ENCODE peak calls at places on chromosomes 6 and 20, in six cellular contexts. X, M, W, P, D and Q are unnamed samples. For H3K9me3, the result is how much of the 10 kb centered on the place peaks cover.

GRCh38 chr6:18004256-18004985 is 17.0 kb upstream of the KIF13A start:
- DNase-seq in X (no peak), M (no peak), W (no peak), P (no peak), D (no peak), Q (no peak)

GRCh38 chr20:38770970-38771369 is 22.7 kb downstream of the ACTR5 start:
- DNase-seq in X (no peak), M (no peak), W (no peak), P (no peak), D (no peak), Q (no peak)

GRCh38 chr6:151609146-151609962 is 115.5 kb downstream of the CCDC170 start:
- DNase-seq in X (peak), M (no peak), W (no peak), P (peak), D (peak), Q (no peak)

GRCh38 chr20:15708984-15709598 is 864.2 kb downstream of the KIF16B start:
- DNase-seq in X (peak), M (peak), W (peak), P (no peak), D (peak), Q (peak)

GRCh38 chr20:43669332-43669731 is 2.4 kb downstream of the MYBL2 start:
- DNase-seq in X (no peak), M (no peak), W (no peak), P (no peak), D (no peak), Q (no peak)

GRCh38 chr6:79353226-79353625 is 118.7 kb upstream of the HMGN3 start:
- DNase-seq in X (no peak), M (no peak), W (no peak), P (no peak), D (no peak), Q (no peak)

GRCh38 chr20:63572788-63573738 is 976 bp downstream of the HELZ2 start:
- DNase-seq in X (no peak), M (no peak), W (no peak), P (no peak), D (no peak), Q (no peak)

GRCh38 chr6:166615059-166615770 is 11.8 kb downstream of the RPS6KA2 start:
- DNase-seq in X (peak), M (no peak), W (no peak), P (peak), D (no peak), Q (no peak)

GRCh38 chr20:50427740-50428462 is 82.3 kb upstream of the PTPN1 start:
- DNase-seq in X (peak), M (no peak), W (no peak), P (no peak), D (peak), Q (no peak)

GRCh38 chr20:59560588-59561227 is 43.6 kb upstream of the PHACTR3 start:
- DNase-seq in X (no peak), M (no peak), W (no peak), P (no peak), D (no peak), Q (no peak)

DNA sequence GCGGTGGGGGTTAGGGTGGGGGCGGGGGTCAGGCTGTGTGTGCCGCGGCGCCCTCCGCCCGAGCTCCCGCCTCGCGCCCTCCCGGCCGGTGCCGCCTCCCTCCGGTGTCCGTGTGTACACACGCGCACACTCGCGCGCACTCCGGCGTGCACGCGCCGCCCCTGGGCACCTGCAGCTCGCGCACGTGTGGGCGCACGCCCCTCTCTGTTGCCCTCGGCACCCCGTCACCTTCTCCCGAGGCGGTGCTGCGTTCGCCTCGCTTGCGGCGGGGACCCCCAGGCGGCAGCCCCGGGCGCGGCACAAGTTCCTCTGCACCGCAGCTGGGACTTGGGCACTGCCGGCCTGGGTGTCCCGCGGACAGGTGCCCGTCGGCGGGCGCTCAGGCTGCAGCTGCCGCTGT is 525 bp downstream of the MACROD2 start:
- DNase-seq in X (peak), M (peak), W (peak), P (peak), D (peak), Q (peak)
- H3K27ac ChIP-seq in X (peak), M (no peak), W (peak), P (no peak), D (peak), Q (no peak)

GRCh38 chr6:26306248-26306647 is 58.8 kb upstream of the BTN3A2 start:
- DNase-seq in X (no peak), M (no peak), W (no peak), P (no peak), D (no peak), Q (no peak)
- H3K9me3 ChIP-seq in X (under half), M (under half), W (under half), P (under half), D (under half), Q (under half)

GRCh38 chr6:108589244-108589730 is 28.6 kb downstream of the FOXO3 start:
- DNase-seq in X (peak), M (peak), W (peak), P (peak), D (peak), Q (peak)
- H3K27ac ChIP-seq in X (peak), M (no peak), W (peak), P (peak), D (peak), Q (peak)

DNA sequence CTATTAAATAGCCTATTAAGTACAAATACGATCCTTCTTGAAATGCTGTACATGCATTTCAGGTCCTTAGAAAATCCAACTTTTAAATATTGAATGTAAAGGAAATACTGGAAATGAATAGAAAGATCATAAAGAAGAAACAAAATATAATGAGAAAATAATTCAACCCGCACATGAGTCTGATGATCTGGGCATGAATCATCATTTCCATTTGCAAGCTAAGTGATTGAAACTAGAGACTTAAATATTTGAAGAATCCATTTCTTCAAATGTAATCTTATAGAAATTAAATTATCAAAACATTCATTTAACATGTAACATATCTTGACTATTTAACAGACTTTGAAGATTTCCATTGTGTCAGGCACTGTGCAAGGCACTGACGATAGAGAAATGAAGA is 977.0 kb downstream of the TFAP2A start:
- DNase-seq in X (no peak), M (no peak), W (no peak), P (no peak), D (no peak), Q (no peak)
- H3K9me3 ChIP-seq in X (under half), M (under half), W (under half), P (under half), D (under half), Q (under half)

GRCh38 chr6:52976149-52976548 is 18.9 kb downstream of the GSTA4 start:
- DNase-seq in X (no peak), M (no peak), W (no peak), P (no peak), D (no peak), Q (no peak)
- H3K27ac ChIP-seq in X (no peak), M (no peak), W (no peak), P (no peak), D (no peak), Q (no peak)

DNA sequence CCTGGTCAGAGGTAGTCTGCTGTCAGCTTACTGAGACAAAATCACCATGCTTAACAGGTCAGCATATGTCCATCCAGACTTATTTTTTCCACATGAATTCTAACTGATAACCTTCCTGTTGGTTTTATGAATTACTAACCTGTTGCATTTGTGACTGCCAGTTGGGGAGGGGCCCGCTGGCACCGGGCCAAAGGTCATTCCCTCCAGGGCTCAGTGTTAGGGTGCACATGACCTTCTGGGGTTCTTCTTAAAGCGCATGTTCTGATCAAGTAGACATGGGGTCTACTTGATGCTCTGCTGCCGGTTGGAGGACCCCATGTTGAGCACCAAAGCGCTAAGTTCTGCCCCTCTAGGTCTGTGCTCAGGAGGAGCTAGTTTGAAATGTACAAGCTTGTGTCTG is 15.6 kb downstream of the DUSP22 start:
- DNase-seq in X (no peak), M (no peak), W (no peak), P (no peak), D (no peak), Q (peak)
- H3K9me3 ChIP-seq in X (under half), M (under half), W (under half), P (under half), D (under half), Q (under half)

GRCh38 chr6:35367646-35368037 is 25.3 kb downstream of the PPARD start:
- DNase-seq in X (no peak), M (peak), W (no peak), P (no peak), D (peak), Q (no peak)

GRCh38 chr6:35370124-35370741 is 27.9 kb downstream of the PPARD start:
- DNase-seq in X (peak), M (peak), W (peak), P (no peak), D (peak), Q (peak)

GRCh38 chr6:35370799-35371493 is 28.6 kb downstream of the PPARD start:
- DNase-seq in X (no peak), M (peak), W (no peak), P (no peak), D (no peak), Q (peak)

GRCh38 chr6:35365599-35366596 is 23.5 kb downstream of the PPARD start:
- DNase-seq in X (no peak), M (peak), W (no peak), P (no peak), D (no peak), Q (no peak)

DNA sequence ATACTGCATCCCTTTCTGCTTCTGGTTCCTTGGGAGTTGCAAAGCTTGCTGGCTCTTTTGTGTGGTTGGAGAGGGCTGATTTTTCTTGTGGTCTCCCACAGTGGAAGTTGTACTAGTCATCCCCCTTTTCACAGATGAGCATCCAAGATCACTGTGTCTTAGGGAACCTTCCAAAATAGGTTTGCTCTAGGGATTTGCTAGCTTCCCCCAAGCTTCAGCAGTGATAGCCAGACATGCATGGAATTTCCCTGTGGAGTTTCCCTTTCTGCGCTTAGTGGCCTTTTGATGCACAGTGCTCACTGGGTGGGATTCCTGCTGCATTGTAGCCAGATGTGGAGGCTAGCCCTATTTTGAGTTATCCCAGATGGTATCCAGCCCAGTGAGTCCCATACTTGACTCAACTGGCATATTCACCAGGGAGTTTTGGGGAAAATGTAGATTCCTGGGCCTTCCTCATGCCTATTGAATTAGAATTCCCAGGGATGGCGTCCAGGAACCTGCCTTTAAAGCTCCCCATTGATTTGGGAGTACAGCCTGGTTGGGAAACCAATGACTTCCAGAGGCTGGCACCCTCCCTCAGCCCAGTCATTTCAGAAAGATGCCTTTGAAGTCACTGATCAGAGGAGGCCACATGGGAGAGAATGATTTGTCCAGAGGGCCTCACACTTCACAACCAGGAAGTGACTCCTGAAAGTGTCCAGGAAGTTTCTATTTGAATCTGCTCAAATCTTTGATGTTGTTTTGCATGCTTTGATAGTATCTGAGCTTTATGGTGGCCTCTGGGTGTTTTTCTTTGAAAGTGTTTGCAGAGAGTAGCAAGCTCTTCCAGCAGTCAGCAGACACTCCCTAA is 25.9 kb downstream of the PPARD start:
- DNase-seq in X (no peak), M (peak), W (no peak), P (no peak), D (no peak), Q (no peak)
- H3K27ac ChIP-seq in X (no peak), M (no peak), W (peak), P (no peak), D (peak), Q (no peak)

GRCh38 chr6:119037941-119038623 is 40.4 kb downstream of the FAM184A start:
- DNase-seq in X (no peak), M (no peak), W (no peak), P (no peak), D (no peak), Q (no peak)

GRCh38 chr6:119043265-119043664 is 35.2 kb downstream of the FAM184A start:
- DNase-seq in X (no peak), M (no peak), W (no peak), P (no peak), D (no peak), Q (no peak)

GRCh38 chr6:119040636-119041035 is 37.8 kb downstream of the FAM184A start:
- DNase-seq in X (no peak), M (no peak), W (no peak), P (no peak), D (no peak), Q (no peak)

GRCh38 chr6:119037264-119037663 is 41.2 kb downstream of the FAM184A start:
- DNase-seq in X (no peak), M (no peak), W (no peak), P (no peak), D (no peak), Q (no peak)

DNA sequence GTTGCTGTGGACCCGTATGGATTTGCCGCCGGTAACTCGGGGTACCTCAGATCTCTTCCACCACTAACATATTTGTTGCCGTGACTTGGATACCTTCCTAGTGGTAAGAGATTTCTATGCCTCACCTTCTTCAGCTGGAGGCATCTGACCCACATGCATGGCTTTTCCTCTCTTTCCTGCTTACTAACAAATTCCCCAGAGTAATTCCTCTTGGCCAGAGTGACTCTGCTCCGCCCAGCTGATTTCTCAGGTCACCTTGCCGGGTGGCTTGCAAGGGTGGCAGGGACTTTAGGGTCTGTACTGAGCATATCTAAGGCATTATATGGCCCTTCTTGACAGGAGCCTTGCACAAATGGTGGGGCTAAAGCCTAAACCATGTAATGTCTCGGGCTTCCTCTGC is 38.2 kb downstream of the FAM184A start:
- DNase-seq in X (no peak), M (no peak), W (no peak), P (no peak), D (no peak), Q (peak)
- H3K9me3 ChIP-seq in X (under half), M (under half), W (under half), P (under half), D (under half), Q (under half)

GRCh38 chr6:84016029-84016428 is 17.5 kb upstream of the MRAP2 start:
- DNase-seq in X (no peak), M (no peak), W (no peak), P (no peak), D (no peak), Q (no peak)
- H3K27ac ChIP-seq in X (no peak), M (no peak), W (no peak), P (no peak), D (no peak), Q (no peak)

GRCh38 chr6:144675231-144675861 is 390.2 kb downstream of the UTRN start:
- DNase-seq in X (no peak), M (peak), W (peak), P (no peak), D (peak), Q (no peak)
- H3K9me3 ChIP-seq in X (half or more), M (under half), W (under half), P (under half), D (under half), Q (under half)